ENCODE peak calls at places on chromosome 10, in six cellular contexts. Y is K562, H is SK-N-SH, T is HepG2, L is HCT116, I is GM12878. A is an unnamed sample.

GRCh38 chr10:89371987-89372386 is 5.9 kb upstream of the IFIT1B start:
- DNase-seq in Y (no peak), H (no peak), T (no peak), L (no peak), I (no peak), A (no peak)

GRCh38 chr10:68096913-68097509 is 12.3 kb upstream of the MYPN start:
- DNase-seq in Y (no peak), H (no peak), T (no peak), L (peak), I (no peak), A (no peak)

GRCh38 chr10:32077896-32078295 is 21.7 kb upstream of the KIF5B start:
- DNase-seq in Y (no peak), H (no peak), T (peak), L (no peak), I (no peak), A (no peak)

GRCh38 chr10:80192553-80192952 is 12.8 kb downstream of the ANXA11 start:
- DNase-seq in Y (no peak), H (no peak), T (no peak), L (no peak), I (no peak), A (no peak)

GRCh38 chr10:28812384-28813372 is 135.4 kb downstream of the BAMBI start:
- DNase-seq in Y (no peak), H (no peak), T (no peak), L (no peak), I (no peak), A (no peak)

GRCh38 chr10:24703700-24704099 is 20.0 kb downstream of the ARHGAP21 start:
- DNase-seq in Y (no peak), H (no peak), T (no peak), L (no peak), I (no peak), A (no peak)

GRCh38 chr10:128056303-128057050 is 69.7 kb downstream of the MKI67 start:
- DNase-seq in Y (no peak), H (no peak), T (no peak), L (no peak), I (no peak), A (no peak)

GRCh38 chr10:86759073-86759672 is 2.8 kb downstream of the BMPR1A start:
- DNase-seq in Y (no peak), H (no peak), T (peak), L (no peak), I (no peak), A (no peak)

GRCh38 chr10:86121200-86121599 is 245.4 kb downstream of the GRID1 start:
- DNase-seq in Y (no peak), H (no peak), T (no peak), L (no peak), I (no peak), A (no peak)

GRCh38 chr10:44668336-44668735 is 242.8 kb upstream of the TMEM72 start:
- DNase-seq in Y (no peak), H (no peak), T (no peak), L (no peak), I (no peak), A (no peak)

GRCh38 chr10:131943021-131943814 is 38.5 kb downstream of the BNIP3 start:
- DNase-seq in Y (peak), H (peak), T (peak), L (no peak), I (no peak), A (peak)

GRCh38 chr10:3532644-3533043 is 252.4 kb downstream of the KLF6 start:
- DNase-seq in Y (no peak), H (no peak), T (no peak), L (peak), I (no peak), A (no peak)

GRCh38 chr10:31836569-31837406 is 91.8 kb downstream of the ARHGAP12 start:
- DNase-seq in Y (peak), H (peak), T (peak), L (peak), I (no peak), A (peak)

GRCh38 chr10:30827531-30828120 is 198.1 kb upstream of the LYZL2 start:
- DNase-seq in Y (no peak), H (no peak), T (no peak), L (no peak), I (no peak), A (no peak)

GRCh38 chr10:92111336-92111939 is 179.4 kb downstream of the CPEB3 start:
- DNase-seq in Y (no peak), H (no peak), T (peak), L (no peak), I (no peak), A (peak)

GRCh38 chr10:24305551-24306506 is 96.9 kb downstream of the KIAA1217 start:
- DNase-seq in Y (no peak), H (no peak), T (no peak), L (no peak), I (no peak), A (no peak)

GRCh38 chr10:3452683-3453388 is 280.3 kb upstream of the PITRM1 start:
- DNase-seq in Y (no peak), H (no peak), T (no peak), L (no peak), I (no peak), A (no peak)

GRCh38 chr10:32256613-32257437 is 90.1 kb downstream of the EPC1 start:
- DNase-seq in Y (peak), H (peak), T (peak), L (peak), I (peak), A (peak)

GRCh38 chr10:95388539-95388938 is 97.7 kb upstream of the PDLIM1 start:
- DNase-seq in Y (no peak), H (no peak), T (peak), L (no peak), I (no peak), A (peak)

GRCh38 chr10:96747734-96748550 is 27.6 kb upstream of the PIK3AP1 start:
- DNase-seq in Y (no peak), H (no peak), T (peak), L (no peak), I (peak), A (no peak)

GRCh38 chr10:127886371-127887051 is 6.2 kb downstream of the CLRN3 start:
- DNase-seq in Y (no peak), H (no peak), T (no peak), L (no peak), I (no peak), A (no peak)

GRCh38 chr10:104580321-104580720 is 60.8 kb upstream of the SORCS3 start:
- DNase-seq in Y (no peak), H (no peak), T (no peak), L (no peak), I (no peak), A (no peak)

GRCh38 chr10:71999360-72000072 is 35.3 kb downstream of the CHST3 start:
- DNase-seq in Y (no peak), H (peak), T (no peak), L (no peak), I (no peak), A (no peak)

GRCh38 chr10:42648512-42648911 is 10.1 kb upstream of the ZNF33B start:
- DNase-seq in Y (no peak), H (no peak), T (no peak), L (no peak), I (no peak), A (no peak)

GRCh38 chr10:80686734-80687561 is 149.2 kb downstream of the SH2D4B start:
- DNase-seq in Y (no peak), H (no peak), T (peak), L (no peak), I (no peak), A (no peak)

GRCh38 chr10:12479924-12480323 is 130.6 kb downstream of the CAMK1D start:
- DNase-seq in Y (no peak), H (no peak), T (no peak), L (no peak), I (no peak), A (no peak)

GRCh38 chr10:14491814-14492213 is 161.1 kb upstream of the FRMD4A start:
- DNase-seq in Y (no peak), H (no peak), T (no peak), L (no peak), I (no peak), A (no peak)

GRCh38 chr10:96254976-96255375 is 16.4 kb downstream of the BLNK start:
- DNase-seq in Y (no peak), H (no peak), T (no peak), L (no peak), I (no peak), A (no peak)

GRCh38 chr10:94005050-94005449 is 11.3 kb downstream of the PLCE1 start:
- DNase-seq in Y (no peak), H (no peak), T (no peak), L (no peak), I (no peak), A (peak)
- TF ChIP-seq JUND in Y (no peak), H (no peak), T (no peak), L (no peak), I (no peak), A (no peak)

GRCh38 chr10:133157662-133158436 is 2.2 kb upstream of the KNDC1 start:
- DNase-seq in Y (no peak), H (peak), T (no peak), L (no peak), I (no peak), A (no peak)
- TF ChIP-seq JUND in Y (no peak), H (no peak), T (no peak), L (no peak), I (no peak), A (no peak)

GRCh38 chr10:133164816-133165555 is 5.0 kb downstream of the KNDC1 start:
- DNase-seq in Y (no peak), H (no peak), T (no peak), L (no peak), I (no peak), A (no peak)
- TF ChIP-seq JUND in Y (no peak), H (no peak), T (no peak), L (no peak), I (no peak), A (no peak)

GRCh38 chr10:119190954-119191619 is 12.5 kb upstream of the PRDX3 start:
- DNase-seq in Y (no peak), H (no peak), T (no peak), L (no peak), I (no peak), A (no peak)

GRCh38 chr10:119191881-119192280 is 13.3 kb upstream of the PRDX3 start:
- DNase-seq in Y (no peak), H (no peak), T (no peak), L (peak), I (no peak), A (no peak)

GRCh38 chr10:119190353-119190752 is 11.7 kb upstream of the PRDX3 start:
- DNase-seq in Y (no peak), H (no peak), T (no peak), L (peak), I (no peak), A (no peak)

GRCh38 chr10:119189811-119190282 is 11.2 kb upstream of the PRDX3 start:
- DNase-seq in Y (no peak), H (no peak), T (peak), L (no peak), I (no peak), A (no peak)
- TF ChIP-seq JUND in Y (no peak), H (no peak), T (no peak), L (no peak), I (no peak), A (no peak)

GRCh38 chr10:103542764-103543616 is 49.5 kb downstream of the NEURL1 start:
- DNase-seq in Y (peak), H (peak), T (peak), L (peak), I (peak), A (peak)

GRCh38 chr10:103543617-103544525 is 50.4 kb downstream of the NEURL1 start:
- DNase-seq in Y (no peak), H (peak), T (no peak), L (no peak), I (no peak), A (no peak)

GRCh38 chr10:103539751-103540150 is 46.2 kb downstream of the NEURL1 start:
- DNase-seq in Y (no peak), H (no peak), T (no peak), L (no peak), I (no peak), A (no peak)

GRCh38 chr10:103544657-103545310 is 51.3 kb downstream of the NEURL1 start:
- DNase-seq in Y (no peak), H (peak), T (no peak), L (no peak), I (no peak), A (no peak)

GRCh38 chr10:103540722-103541121 is 47.2 kb downstream of the NEURL1 start:
- DNase-seq in Y (no peak), H (peak), T (no peak), L (no peak), I (no peak), A (peak)
- TF ChIP-seq JUND in Y (no peak), H (no peak), T (no peak), L (no peak), I (no peak), A (no peak)

GRCh38 chr10:126458453-126458852 is 70.2 kb upstream of the ADAM12 start:
- DNase-seq in Y (no peak), H (no peak), T (no peak), L (no peak), I (no peak), A (no peak)

GRCh38 chr10:126454045-126454751 is 65.9 kb upstream of the ADAM12 start:
- DNase-seq in Y (no peak), H (no peak), T (no peak), L (no peak), I (no peak), A (no peak)

GRCh38 chr10:126455036-126455765 is 66.9 kb upstream of the ADAM12 start:
- DNase-seq in Y (no peak), H (no peak), T (no peak), L (no peak), I (no peak), A (no peak)

GRCh38 chr10:126455766-126456425 is 67.6 kb upstream of the ADAM12 start:
- DNase-seq in Y (no peak), H (no peak), T (no peak), L (no peak), I (no peak), A (no peak)

DNA sequence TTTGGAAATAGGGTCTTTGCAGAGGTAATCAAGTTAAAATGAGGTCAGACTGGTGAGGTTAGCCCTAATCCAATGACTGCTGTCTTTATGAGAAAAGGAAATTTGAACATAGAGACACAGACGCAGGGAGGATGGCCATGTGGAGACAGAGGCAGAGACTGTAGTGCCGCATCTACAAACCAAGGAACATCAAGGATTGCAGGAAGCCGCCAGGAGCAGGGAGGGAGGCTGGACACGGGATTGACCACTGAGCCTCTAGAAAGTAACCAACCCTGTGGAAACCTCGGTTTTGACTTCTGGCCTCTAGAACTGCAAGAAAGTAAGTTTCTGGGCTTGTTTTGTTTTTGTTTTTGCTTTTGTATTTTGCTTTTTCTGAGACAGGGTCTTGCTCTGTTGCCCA is 68.4 kb upstream of the ADAM12 start:
- DNase-seq in Y (no peak), H (no peak), T (no peak), L (no peak), I (no peak), A (no peak)
- TF ChIP-seq JUND in Y (no peak), H (no peak), T (no peak), L (no peak), I (no peak), A (no peak)

GRCh38 chr10:62625484-62625883 is 179.0 kb upstream of the ADO start:
- DNase-seq in Y (no peak), H (no peak), T (no peak), L (no peak), I (no peak), A (no peak)
- TF ChIP-seq JUND in Y (no peak), H (no peak), T (no peak), L (no peak), I (no peak), A (no peak)

DNA sequence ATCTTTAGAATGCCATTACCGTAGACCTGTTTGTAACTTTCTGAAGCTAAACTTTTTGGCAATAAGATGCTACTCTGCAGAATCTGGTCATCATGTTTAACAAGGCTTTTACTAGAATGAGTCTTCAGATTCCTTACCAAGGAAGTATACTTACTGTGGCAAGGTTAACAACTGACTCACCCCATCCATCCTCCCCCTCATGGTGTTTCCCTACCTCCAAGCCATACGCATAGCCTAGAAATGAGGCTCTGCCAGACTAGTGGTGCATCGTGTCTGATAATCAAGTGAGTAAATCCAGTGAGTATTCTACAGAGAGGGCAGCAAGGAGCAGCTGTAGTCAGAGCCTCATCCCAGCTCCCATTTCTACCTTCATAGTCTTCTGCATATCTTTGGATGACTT is 223.6 kb downstream of the IPMK start:
- DNase-seq in Y (no peak), H (no peak), T (no peak), L (no peak), I (no peak), A (no peak)
- TF ChIP-seq JUND in Y (no peak), H (peak), T (no peak), L (no peak), I (no peak), A (no peak)

A was measured in T47D.